ENCODE peak calls at places on chromosomes 13 and 19, in ten cellular contexts. T is NCI-H460; N is C1 segment of cervical spinal cord; L is T47D; Z is activated CD4-positive, CD25-positive, alpha-beta regulatory T cell; J is activated naive CD8-positive, alpha-beta T cell treated with anti-CD3 and anti-CD28 coated beads for 36 hours; Y is GM13976; A is heart right ventricle; I is fibroblast of villous mesenchyme; U is stimulated activated CD8-positive, alpha-beta memory T cell treated with anti-CD3 and anti-CD28 coated beads, Interleukin-2, amount 100 ng/mL, for 1 hour. G is an unnamed sample.

GRCh38 chr19:18649371-18650047 is 12.7 kb downstream of the KLHL26 start:
- DNase-seq in A (peak), N (peak), U (no peak), T (peak), L (no peak), I (peak), Y (no peak), J (no peak), Z (no peak), G (no peak)

GRCh38 chr13:83622422-83622784 is 259.9 kb downstream of the SLITRK1 start:
- DNase-seq in A (no peak), Y (no peak), L (no peak), Z (no peak), T (no peak), I (no peak), J (no peak), N (no peak), U (no peak), G (no peak)

GRCh38 chr19:19650331-19650730 is 6.9 kb upstream of the GMIP start:
- DNase-seq in A (no peak), Y (no peak), L (no peak), I (no peak), N (no peak), J (no peak), Z (no peak), T (no peak), U (no peak), G (no peak)

GRCh38 chr13:30908416-30908980 is 2.4 kb downstream of the MEDAG start:
- DNase-seq in Z (no peak), A (peak), L (no peak), I (peak), N (no peak), U (no peak), J (no peak), Y (no peak), T (no peak), G (no peak)

GRCh38 chr19:15913830-15914229 is 16.0 kb upstream of the CYP4F2 start:
- DNase-seq in J (no peak), A (no peak), Z (no peak), L (no peak), T (no peak), Y (no peak), N (no peak), U (no peak), I (no peak), G (no peak)

GRCh38 chr13:92974905-92975429 is 251.6 kb upstream of the GPC6 start:
- DNase-seq in N (no peak), Y (no peak), I (no peak), A (no peak), J (no peak), Z (no peak), L (no peak), T (no peak), U (no peak), G (no peak)

GRCh38 chr19:46745030-46745429 is 827 bp upstream of the FKRP start:
- DNase-seq in N (no peak), Y (no peak), U (no peak), Z (no peak), I (no peak), L (no peak), J (no peak), T (no peak), A (no peak), G (no peak)

GRCh38 chr13:46926856-46927625 is 30.2 kb upstream of the HTR2A start:
- DNase-seq in J (no peak), Y (no peak), L (no peak), Z (no peak), U (no peak), I (peak), A (no peak), T (no peak), N (no peak), G (no peak)

GRCh38 chr13:113041293-113041690 is 64.3 kb upstream of the F7 start:
- DNase-seq in Z (no peak), Y (no peak), A (no peak), J (no peak), L (no peak), U (no peak), I (no peak), T (no peak), N (peak), G (no peak)

GRCh38 chr13:64925284-64925683 is 2304.9 kb downstream of the PCDH9 start:
- DNase-seq in Y (no peak), N (no peak), U (no peak), A (no peak), I (no peak), T (no peak), L (no peak), J (no peak), Z (no peak), G (no peak)

GRCh38 chr19:21233691-21234090 is 91.9 kb downstream of the ZNF431 start:
- DNase-seq in T (no peak), L (no peak), Z (no peak), U (no peak), I (no peak), A (no peak), Y (no peak), N (no peak), J (no peak), G (no peak)

GRCh38 chr13:22061806-22062391 is 391.0 kb downstream of the FGF9 start:
- DNase-seq in I (no peak), U (no peak), Z (no peak), L (no peak), Y (peak), J (no peak), A (no peak), T (no peak), N (no peak), G (no peak)

GRCh38 chr19:23392706-23393105 is 2.6 kb downstream of the ZNF91 start:
- DNase-seq in N (no peak), L (no peak), Z (no peak), U (no peak), A (no peak), I (peak), T (no peak), Y (no peak), J (no peak), G (no peak)

GRCh38 chr13:30824651-30825050 is 81.4 kb upstream of the MEDAG start:
- DNase-seq in N (no peak), L (no peak), J (no peak), U (no peak), T (no peak), Z (no peak), I (no peak), Y (no peak), A (no peak), G (no peak)

GRCh38 chr13:30734434-30734833 is 909 bp upstream of the ALOX5AP start:
- DNase-seq in U (no peak), Z (no peak), L (no peak), T (no peak), Y (no peak), I (no peak), J (no peak), N (no peak), A (no peak), G (no peak)

GRCh38 chr19:53824134-53824611 is at the start of gene NLRP12:
- DNase-seq in I (no peak), Z (no peak), T (no peak), L (no peak), U (no peak), J (no peak), Y (no peak), N (no peak), A (no peak), G (no peak)

GRCh38 chr13:73741742-73742141 is 392.5 kb downstream of the KLF12 start:
- DNase-seq in Z (no peak), I (no peak), A (no peak), L (no peak), N (no peak), T (no peak), J (no peak), Y (no peak), U (no peak), G (no peak)

GRCh38 chr13:79225487-79226232 is 180.4 kb downstream of the RBM26 start:
- DNase-seq in Y (no peak), T (no peak), U (no peak), N (no peak), J (no peak), A (no peak), L (no peak), I (peak), Z (no peak), G (no peak)